ENCODE peak calls at places on chromosome 14, in seven cellular contexts. Y, E, I, P, H, L and Q are unnamed samples.
A peak's percentile ranks its signal among the peaks of the same experiment; 100 is the strongest.

GRCh38 chr14:57495409-57495808 is 1.8 kb upstream of the CCDC198 start:
- DNase-seq in I (no peak), Y (no peak), E (no peak), P (no peak), H (no peak), L (no peak), Q (no peak)

GRCh38 chr14:23352506-23353432 is at the start of gene SLC22A17:
- DNase-seq in P (peak; percentile 33), I (peak; percentile 68), Y (peak; percentile 71), H (peak; percentile 68), E (peak; percentile 85), L (peak; percentile 92), Q (peak; percentile 91)

GRCh38 chr14:103116645-103117044 is 6.6 kb upstream of the TNFAIP2 start:
- DNase-seq in P (no peak), E (no peak), H (no peak), Y (no peak), L (no peak), I (no peak), Q (no peak)

GRCh38 chr14:94485944-94486841 is 10.2 kb upstream of the SERPINA9 start:
- DNase-seq in E (peak; percentile 4), H (no peak), P (peak; percentile 14), Y (peak; percentile 15), I (peak; percentile 39), L (peak; percentile 59), Q (peak; percentile 79)

GRCh38 chr14:51058382-51058781 is 36.5 kb downstream of the TRIM9 start:
- DNase-seq in H (no peak), E (no peak), Y (no peak), L (no peak), P (no peak), I (no peak), Q (no peak)

GRCh38 chr14:67166450-67166853 is 22.8 kb upstream of the GARIN2 start:
- DNase-seq in E (peak; percentile 51), H (no peak), P (no peak), Y (peak; percentile 19), L (peak; percentile 77), I (no peak), Q (peak; percentile 75)

GRCh38 chr14:101922866-101923265 is 41.5 kb upstream of the DYNC1H1 start:
- DNase-seq in P (no peak), H (no peak), I (no peak), Y (no peak), L (no peak), E (no peak), Q (no peak)

GRCh38 chr14:94066089-94066676 is 14.8 kb downstream of the DDX24 start:
- DNase-seq in Y (no peak), E (peak; percentile 44), P (no peak), I (no peak), L (no peak), H (no peak), Q (no peak)

GRCh38 chr14:61671086-61671485 is 24.2 kb upstream of the HIF1A start:
- DNase-seq in P (no peak), E (no peak), Y (peak; percentile 79), I (no peak), L (no peak), H (no peak), Q (no peak)